ENCODE peak calls at places on chromosomes 3 and 15, in five cellular contexts. C, D, M, Z and S are unnamed samples.
A peak's percentile ranks its signal among the peaks of the same experiment; 100 is the strongest.

GRCh38 chr3:187005827-187006481 is 75.6 kb downstream of the ST6GAL1 start:
- DNase-seq in C (no peak), D (no peak), M (no peak), Z (no peak), S (no peak)

GRCh38 chr3:38551026-38551832 is 55.1 kb downstream of the EXOG start:
- DNase-seq in C (peak; percentile 11), D (no peak), M (no peak), Z (no peak), S (no peak)

GRCh38 chr15:89203705-89204273 is 17.6 kb downstream of the RLBP1 start:
- DNase-seq in C (no peak), D (no peak), M (no peak), Z (no peak), S (no peak)

GRCh38 chr3:24013843-24014242 is 68.8 kb downstream of the NR1D2 start:
- DNase-seq in C (no peak), D (no peak), M (no peak), Z (no peak), S (no peak)

GRCh38 chr3:4261411-4261810 is 41.8 kb upstream of the SETMAR start:
- DNase-seq in C (no peak), D (no peak), M (no peak), Z (no peak), S (no peak)

GRCh38 chr3:115245437-115245836 is 98.3 kb upstream of the ZBTB20 start:
- DNase-seq in C (no peak), D (no peak), M (peak; percentile 95), Z (peak; percentile 54), S (peak; percentile 70)

GRCh38 chr3:147113293-147114045 is 292.9 kb downstream of the ZIC4 start:
- DNase-seq in C (no peak), D (no peak), M (peak; percentile 75), Z (peak; percentile 4), S (peak; percentile 1)

GRCh38 chr15:71186267-71186666 is 71.0 kb downstream of the THSD4 start:
- DNase-seq in C (no peak), D (no peak), M (no peak), Z (no peak), S (no peak)

GRCh38 chr3:42505203-42505848 is 2.9 kb downstream of the VIPR1 start:
- DNase-seq in C (peak; percentile 15), D (no peak), M (no peak), Z (no peak), S (no peak)

GRCh38 chr3:129310612-129311011 is 31.9 kb downstream of the HMCES start:
- DNase-seq in C (no peak), D (no peak), M (no peak), Z (no peak), S (no peak)

GRCh38 chr3:169128579-169128978 is 534.9 kb downstream of the MECOM start:
- DNase-seq in C (no peak), D (no peak), M (no peak), Z (no peak), S (no peak)

GRCh38 chr15:26260517-26261133 is 397.5 kb upstream of the ATP10A start:
- DNase-seq in C (no peak), D (no peak), M (no peak), Z (no peak), S (no peak)

GRCh38 chr3:117261907-117262518 is 552.4 kb downstream of the TUSC7 start:
- DNase-seq in C (no peak), D (no peak), M (no peak), Z (no peak), S (no peak)

GRCh38 chr15:86004061-86004460 is 75.6 kb upstream of the AGBL1 start:
- DNase-seq in C (no peak), D (no peak), M (no peak), Z (no peak), S (no peak)

GRCh38 chr15:39684215-39684614 is 98.4 kb downstream of the FSIP1 start:
- DNase-seq in C (no peak), D (no peak), M (no peak), Z (no peak), S (no peak)

GRCh38 chr3:181609156-181609767 is 102.5 kb upstream of the SOX2 start:
- DNase-seq in C (no peak), D (no peak), M (no peak), Z (no peak), S (no peak)

GRCh38 chr3:27659279-27660021 is 62.7 kb downstream of the EOMES start:
- DNase-seq in C (peak; percentile 66), D (no peak), M (peak; percentile 31), Z (no peak), S (no peak)

GRCh38 chr3:141960731-141961130 is 84.3 kb downstream of the ATP1B3 start:
- DNase-seq in C (no peak), D (no peak), M (no peak), Z (no peak), S (no peak)

GRCh38 chr3:134077649-134078081 is 47.9 kb upstream of the SLCO2A1 start:
- DNase-seq in C (no peak), D (no peak), M (no peak), Z (no peak), S (no peak)

GRCh38 chr3:101720851-101721649 is 3.4 kb upstream of the CEP97 start:
- DNase-seq in C (no peak), D (no peak), M (no peak), Z (no peak), S (peak; percentile 14)

GRCh38 chr15:37098468-37099320 is 1.7 kb downstream of the MEIS2 start:
- DNase-seq in C (no peak), D (peak; percentile 69), M (peak; percentile 26), Z (no peak), S (no peak)

GRCh38 chr3:25557641-25558040 is 107.1 kb downstream of the TOP2B start:
- DNase-seq in C (no peak), D (no peak), M (no peak), Z (no peak), S (no peak)

GRCh38 chr15:64979252-64979710 is 10.4 kb downstream of the SPG21 start:
- DNase-seq in C (no peak), D (no peak), M (no peak), Z (no peak), S (no peak)

GRCh38 chr15:68618339-68619302 is 39.8 kb downstream of the CORO2B start:
- DNase-seq in C (no peak), D (no peak), M (no peak), Z (no peak), S (no peak)

GRCh38 chr3:149363053-149363452 is 14.4 kb downstream of the TM4SF1 start:
- DNase-seq in C (no peak), D (no peak), M (peak; percentile 12), Z (no peak), S (no peak)

GRCh38 chr15:65307978-65308377 is 3.5 kb downstream of the RNU5B-1 start:
- DNase-seq in C (no peak), D (no peak), M (no peak), Z (no peak), S (no peak)

GRCh38 chr15:47588968-47589367 is 128.3 kb upstream of the SEMA6D start:
- DNase-seq in C (no peak), D (no peak), M (no peak), Z (no peak), S (no peak)

GRCh38 chr3:98777801-98778220 is 14.7 kb downstream of the ST3GAL6 start:
- DNase-seq in C (no peak), D (no peak), M (no peak), Z (no peak), S (no peak)

GRCh38 chr3:72380193-72380592 is 468.1 kb downstream of the SHQ1 start:
- DNase-seq in C (no peak), D (no peak), M (no peak), Z (no peak), S (no peak)

GRCh38 chr15:56837281-56837680 is 81.2 kb upstream of the TCF12 start:
- DNase-seq in C (no peak), D (no peak), M (no peak), Z (no peak), S (no peak)

GRCh38 chr3:46695177-46695961 is 1.9 kb upstream of the ALS2CL start:
- DNase-seq in C (peak; percentile 39), D (no peak), M (peak; percentile 53), Z (no peak), S (no peak)

GRCh38 chr3:194084284-194084683 is 51.7 kb upstream of the HES1 start:
- DNase-seq in C (no peak), D (no peak), M (no peak), Z (no peak), S (no peak)

GRCh38 chr3:78729921-78730320 is 1037.9 kb downstream of the ROBO1 start:
- DNase-seq in C (no peak), D (no peak), M (no peak), Z (no peak), S (no peak)

GRCh38 chr3:138458774-138459499 is 24.5 kb downstream of the ESYT3 start:
- DNase-seq in C (no peak), D (no peak), M (no peak), Z (no peak), S (no peak)

GRCh38 chr3:168249048-168249538 is 153.4 kb upstream of the GOLIM4 start:
- DNase-seq in C (no peak), D (no peak), M (no peak), Z (no peak), S (no peak)

GRCh38 chr3:129439381-129439816 is 349 bp downstream of the MBD4 start:
- DNase-seq in C (peak; percentile 45), D (peak; percentile 53), M (no peak), Z (no peak), S (no peak)